ENCODE peak calls at places on chromosomes 16 and 17, in four cellular contexts. S, A, K and E are unnamed samples.

GRCh38 chr16:63315229-63315628 is 1279.0 kb upstream of the CDH8 start:
- DNase-seq in S (no peak), A (no peak), K (no peak), E (no peak)

GRCh38 chr17:39757931-39758873 is 20.5 kb downstream of the GRB7 start:
- DNase-seq in S (no peak), A (no peak), K (no peak), E (no peak)

GRCh38 chr16:80287674-80288073 is 253.1 kb upstream of the DYNLRB2 start:
- DNase-seq in S (no peak), A (no peak), K (no peak), E (no peak)

GRCh38 chr16:49967012-49967559 is 57.9 kb upstream of the CNEP1R1 start:
- DNase-seq in S (no peak), A (no peak), K (no peak), E (no peak)

GRCh38 chr17:50562266-50563094 is 2.0 kb downstream of the CACNA1G start:
- DNase-seq in S (no peak), A (no peak), K (no peak), E (no peak)

GRCh38 chr17:52306314-52306713 is 147.8 kb upstream of the CA10 start:
- DNase-seq in S (no peak), A (no peak), K (no peak), E (no peak)

GRCh38 chr17:72145972-72146755 is 25.3 kb downstream of the SOX9 start:
- DNase-seq in S (peak; percentile 60), A (no peak), K (no peak), E (no peak)

GRCh38 chr17:76935331-76935730 is 67.1 kb downstream of the MGAT5B start:
- DNase-seq in S (peak; percentile 60), A (no peak), K (no peak), E (peak; percentile 5)

GRCh38 chr17:38663125-38663751 is 11.5 kb downstream of the EPOP start:
- DNase-seq in S (peak; percentile 29), A (peak; percentile 46), K (no peak), E (peak; percentile 46)

GRCh38 chr16:72961863-72962262 is 86.1 kb downstream of the ZFHX3 start:
- DNase-seq in S (no peak), A (no peak), K (no peak), E (no peak)

GRCh38 chr17:59105852-59106462 is 723 bp downstream of the TRIM37 start:
- DNase-seq in S (peak; percentile 41), A (peak; percentile 37), K (no peak), E (peak; percentile 56)

GRCh38 chr17:45353047-45353446 is 36.2 kb upstream of the MAP3K14 start:
- DNase-seq in S (no peak), A (no peak), K (no peak), E (no peak)

GRCh38 chr16:55832788-55833583 is at the start of gene CES1:
- DNase-seq in S (no peak), A (no peak), K (no peak), E (no peak)

GRCh38 chr17:64112978-64113377 is 17.0 kb downstream of the ERN1 start:
- DNase-seq in S (peak; percentile 69), A (no peak), K (no peak), E (no peak)

DNA sequence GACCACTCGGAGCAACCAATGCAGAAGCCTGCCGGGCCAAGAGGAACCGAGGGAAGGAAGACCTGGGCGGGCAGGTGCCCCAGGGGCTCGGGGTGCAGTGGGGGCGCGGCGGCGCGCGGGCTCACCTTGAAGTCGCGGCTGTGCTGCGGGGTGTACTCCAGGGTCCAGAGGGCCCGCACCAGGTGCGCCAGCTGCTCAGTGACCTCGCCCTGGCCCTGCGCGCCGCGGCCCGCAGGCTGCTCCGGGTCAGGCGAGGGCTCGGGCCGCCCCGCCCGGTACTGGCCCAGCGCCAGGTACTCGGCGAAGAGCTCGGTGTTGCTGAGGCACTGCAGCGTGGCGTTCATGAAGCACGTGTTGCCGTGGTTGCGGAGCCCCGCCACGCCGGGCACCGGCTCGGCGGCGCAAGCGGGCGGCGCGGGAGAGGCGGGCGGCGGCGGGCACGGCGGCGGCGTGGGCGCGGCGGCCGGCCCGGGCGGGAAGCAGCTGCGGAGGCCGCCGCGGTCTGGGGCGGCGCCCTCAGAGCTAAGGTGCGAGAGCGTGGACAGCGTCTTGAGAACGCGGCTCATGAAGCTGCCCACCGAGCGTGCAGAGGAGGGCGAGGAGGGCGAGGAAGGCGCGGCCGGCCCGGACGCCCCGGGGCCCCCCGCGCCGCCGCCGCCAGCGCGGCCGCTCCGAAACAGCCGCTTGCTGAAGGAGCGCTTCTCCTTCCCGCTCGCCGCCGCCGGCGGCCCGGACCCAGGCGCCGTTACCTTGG is 562 bp downstream of the USP31 start:
- DNase-seq in S (peak; percentile 22), A (no peak), K (no peak), E (peak; percentile 51)
- TF ChIP-seq CTCF in S (no peak), A (no peak), K (no peak), E (no peak)

GRCh38 chr16:28985611-28986041 is 774 bp downstream of the LAT start:
- DNase-seq in S (no peak), A (no peak), K (no peak), E (no peak)

GRCh38 chr16:28983644-28984043 is 1.2 kb upstream of the LAT start:
- DNase-seq in S (no peak), A (no peak), K (no peak), E (no peak)

GRCh38 chr16:28984091-28984490 is 761 bp upstream of the LAT start:
- DNase-seq in S (no peak), A (no peak), K (no peak), E (no peak)

GRCh38 chr16:28985206-28985605 is 354 bp downstream of the LAT start:
- DNase-seq in S (no peak), A (no peak), K (no peak), E (no peak)

GRCh38 chr16:28984619-28985135 is at the start of gene LAT:
- DNase-seq in S (no peak), A (no peak), K (no peak), E (no peak)
- H3K4me3 ChIP-seq in S (no peak within 1 kb of the TSS), A (no peak within 1 kb of the TSS), K (no peak within 1 kb of the TSS), E (no peak within 1 kb of the TSS)

GRCh38 chr17:78349831-78350631 is 9.8 kb downstream of the SOCS3 start:
- DNase-seq in S (no peak), A (no peak), K (no peak), E (no peak)
- TF ChIP-seq CTCF in S (no peak), A (no peak), K (no peak), E (no peak)

GRCh38 chr16:9219811-9220210 is 128.4 kb downstream of the HAPSTR1 start:
- DNase-seq in S (no peak), A (no peak), K (no peak), E (no peak)
- H3K4me3 ChIP-seq in S (no peak overlapping the region), A (no peak overlapping the region), K (no peak overlapping the region), E (no peak overlapping the region)

DNA sequence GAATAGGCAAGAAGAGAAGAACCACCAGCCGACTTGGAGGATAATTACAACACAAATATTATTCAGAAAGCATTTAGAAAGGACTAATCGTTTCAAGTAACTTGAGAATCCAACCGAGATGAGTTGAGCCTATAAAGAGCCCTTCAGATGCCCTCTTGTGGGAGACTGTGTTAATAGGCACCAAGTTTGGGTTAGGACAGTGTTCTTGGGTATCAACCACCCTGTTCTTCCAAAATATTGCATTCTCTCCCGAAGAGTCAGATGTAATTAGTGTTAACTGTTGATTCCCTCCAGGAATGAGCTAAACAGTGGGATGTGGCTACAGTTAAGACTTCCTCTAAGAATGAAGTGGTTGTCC is 87.8 kb upstream of the NOL11 start:
- DNase-seq in S (peak; percentile 75), A (peak; percentile 43), K (no peak), E (peak; percentile 83)
- TF ChIP-seq CTCF in S (peak; percentile 62), A (peak; percentile 72), K (peak; percentile 70), E (peak; percentile 64)

DNA sequence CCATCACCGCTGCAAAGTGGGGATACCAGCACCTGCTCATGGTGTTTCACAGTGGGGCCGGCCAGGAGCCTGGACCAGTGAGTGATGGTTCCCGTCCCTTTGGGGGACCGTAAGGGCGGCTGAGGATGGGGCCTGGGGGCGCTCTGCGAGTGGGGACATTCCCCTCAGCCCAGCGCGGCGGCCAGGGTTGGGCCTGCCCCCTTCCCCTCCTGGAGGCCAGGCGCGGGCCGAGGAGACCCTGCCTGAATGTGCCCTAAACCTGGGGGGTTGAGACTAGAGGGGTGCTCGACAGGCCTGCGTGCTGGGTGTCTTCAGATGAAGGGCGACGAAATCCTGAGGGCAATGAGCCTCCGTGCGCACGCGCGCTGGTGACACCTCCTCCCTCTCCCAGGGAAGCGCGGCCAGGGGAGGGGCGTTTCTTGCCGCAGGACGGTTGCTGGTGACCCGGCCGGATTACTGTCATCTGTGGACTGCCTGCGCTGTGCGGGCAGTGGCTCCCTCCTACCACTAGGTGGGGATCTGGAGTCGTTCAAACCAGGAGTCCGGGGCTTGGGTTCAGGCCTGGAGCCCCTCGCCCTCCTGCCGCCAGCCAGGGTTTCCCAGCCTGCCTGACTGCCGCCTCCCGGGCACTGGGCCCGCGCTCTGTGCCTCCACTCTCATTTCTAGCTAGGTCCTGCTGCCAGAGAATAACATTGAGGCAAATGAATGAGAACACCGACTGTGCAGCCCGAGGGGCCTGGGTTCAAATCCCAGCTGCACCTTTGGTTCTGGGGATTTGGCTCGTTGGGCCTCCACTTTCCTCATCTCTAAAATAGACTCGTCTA is 17.1 kb downstream of the TBX2 start:
- DNase-seq in S (peak; percentile 87), A (peak; percentile 77), K (no peak), E (peak; percentile 89)
- H3K4me3 ChIP-seq in S (no peak overlapping the region), A (peak overlapping the region; percentile 40), K (peak overlapping the region; percentile 41), E (peak overlapping the region; percentile 1)

GRCh38 chr17:31286587-31286986 is 10.5 kb downstream of the OMG start:
- DNase-seq in S (no peak), A (no peak), K (no peak), E (no peak)
- TF ChIP-seq CTCF in S (no peak), A (no peak), K (no peak), E (no peak)

GRCh38 chr16:86342161-86342560 is 168.2 kb upstream of the FOXF1 start:
- DNase-seq in S (no peak), A (no peak), K (no peak), E (no peak)

GRCh38 chr16:86344881-86345280 is 165.4 kb upstream of the FOXF1 start:
- DNase-seq in S (no peak), A (no peak), K (no peak), E (no peak)

GRCh38 chr16:86343733-86344585 is 166.4 kb upstream of the FOXF1 start:
- DNase-seq in S (peak; percentile 54), A (no peak), K (no peak), E (peak; percentile 24)

GRCh38 chr16:86344586-86344871 is 165.8 kb upstream of the FOXF1 start:
- DNase-seq in S (no peak), A (no peak), K (no peak), E (no peak)

GRCh38 chr16:86343111-86343642 is 167.2 kb upstream of the FOXF1 start:
- DNase-seq in S (peak; percentile 89), A (peak; percentile 29), K (peak; percentile 72), E (peak; percentile 57)
- H3K4me3 ChIP-seq in S (no peak overlapping the region), A (no peak overlapping the region), K (peak overlapping the region; percentile 5), E (no peak overlapping the region)